ENCODE peak calls at places on chromosomes 3 and 15, in four cellular contexts. U is ovary, I is spleen, X is posterior cingulate gyrus. B is an unnamed sample.

GRCh38 chr15:72197460-72198409 is at the start of gene GRAMD2A:
- DNase-seq in U (peak), I (peak), X (peak), B (peak)

GRCh38 chr3:107431048-107431297 is 53.7 kb downstream of the CCDC54 start:
- DNase-seq in U (peak), I (no peak), X (no peak), B (no peak)

GRCh38 chr15:68230157-68231100 is 901 bp upstream of the CLN6 start:
- DNase-seq in U (no peak), I (no peak), X (no peak), B (no peak)

GRCh38 chr15:60397772-60398445 is at the start of gene ANXA2:
- DNase-seq in U (peak), I (peak), X (peak), B (peak)

GRCh38 chr3:4906107-4906621 is 73.1 kb upstream of the BHLHE40 start:
- DNase-seq in U (no peak), I (no peak), X (no peak), B (no peak)

GRCh38 chr3:12856626-12857025 is 15.3 kb upstream of the RPL32 start:
- DNase-seq in U (no peak), I (no peak), X (peak), B (no peak)

GRCh38 chr15:98873441-98874218 is 134.0 kb downstream of the PGPEP1L start:
- DNase-seq in U (no peak), I (peak), X (no peak), B (no peak)

GRCh38 chr15:25436707-25437106 is 2.1 kb downstream of the UBE3A start:
- DNase-seq in U (no peak), I (no peak), X (no peak), B (no peak)

GRCh38 chr15:91561371-91562100 is 292.0 kb upstream of the SLCO3A1 start:
- DNase-seq in U (no peak), I (no peak), X (no peak), B (no peak)

GRCh38 chr3:134810850-134811249 is 15.8 kb downstream of the EPHB1 start:
- DNase-seq in U (no peak), I (no peak), X (no peak), B (no peak)

GRCh38 chr3:71317749-71318458 is 265.6 kb downstream of the FOXP1 start:
- DNase-seq in U (no peak), I (no peak), X (no peak), B (no peak)

GRCh38 chr3:169863458-169863899 is 6.3 kb downstream of the LRRC31 start:
- DNase-seq in U (peak), I (no peak), X (peak), B (no peak)

GRCh38 chr15:90037961-90038633 is 37.0 kb downstream of the ZNF710 start:
- DNase-seq in U (no peak), I (peak), X (peak), B (peak)

GRCh38 chr15:95486224-95486623 is 844.3 kb upstream of the NR2F2 start:
- DNase-seq in U (no peak), I (no peak), X (no peak), B (no peak)

GRCh38 chr3:190697901-190698300 is 164.6 kb downstream of the GMNC start:
- DNase-seq in U (no peak), I (no peak), X (no peak), B (no peak)

GRCh38 chr15:43346305-43346704 is 15.9 kb upstream of the LCMT2 start:
- DNase-seq in U (no peak), I (no peak), X (peak), B (no peak)

GRCh38 chr3:49171119-49171774 is at the start of gene KLHDC8B:
- DNase-seq in U (peak), I (peak), X (peak), B (peak)

GRCh38 chr3:43411429-43411828 is 125.1 kb downstream of the SNRK start:
- DNase-seq in U (no peak), I (no peak), X (no peak), B (no peak)

GRCh38 chr3:97815149-97815917 is 6.5 kb upstream of the CRYBG3 start:
- DNase-seq in U (no peak), I (no peak), X (no peak), B (no peak)

GRCh38 chr15:80478075-80478474 is 73.9 kb downstream of the ARNT2 start:
- DNase-seq in U (no peak), I (no peak), X (no peak), B (no peak)

GRCh38 chr3:55728461-55729100 is 241.5 kb upstream of the WNT5A start:
- DNase-seq in U (no peak), I (no peak), X (no peak), B (no peak)

GRCh38 chr15:90558182-90558581 is 28.5 kb downstream of the CRTC3 start:
- DNase-seq in U (no peak), I (no peak), X (no peak), B (no peak)

GRCh38 chr3:46996689-46997452 is 17.4 kb downstream of the NBEAL2 start:
- DNase-seq in U (peak), I (peak), X (peak), B (no peak)

GRCh38 chr15:85149460-85150129 is 167.9 kb downstream of the PDE8A start:
- DNase-seq in U (no peak), I (no peak), X (no peak), B (no peak)

GRCh38 chr3:15309662-15310335 is 22.6 kb downstream of the SH3BP5 start:
- DNase-seq in U (no peak), I (no peak), X (peak), B (no peak)

GRCh38 chr3:46665763-46666470 is 27.6 kb downstream of the ALS2CL start:
- DNase-seq in U (no peak), I (peak), X (peak), B (peak)

GRCh38 chr3:10365791-10366190 is 44.9 kb upstream of the SEC13 start:
- DNase-seq in U (no peak), I (no peak), X (peak), B (no peak)

GRCh38 chr15:68681836-68682235 is 103.0 kb downstream of the CORO2B start:
- DNase-seq in U (no peak), I (no peak), X (peak), B (peak)

GRCh38 chr3:159149633-159150032 is 347.8 kb downstream of the MFSD1 start:
- DNase-seq in U (no peak), I (no peak), X (no peak), B (no peak)

GRCh38 chr3:94440767-94441493 is 378.1 kb downstream of the NSUN3 start:
- DNase-seq in U (no peak), I (no peak), X (no peak), B (no peak)

B was measured in upper lobe of right lung.